ENCODE peak calls at places on chromosomes 2 and 18, in four cellular contexts. G, U, Y and Z are unnamed samples.

GRCh38 chr2:168157926-168158325 is 89.5 kb downstream of the STK39 start:
- DNase-seq in G (no peak), U (no peak), Y (no peak), Z (no peak)

GRCh38 chr2:202031261-202031986 is 2.2 kb upstream of the FZD7 start:
- DNase-seq in G (no peak), Y (no peak), U (no peak), Z (no peak)

GRCh38 chr18:47930086-47930843 is at the start of gene SMAD2:
- DNase-seq in Y (peak; percentile 92), G (peak; percentile 97), U (peak; percentile 35), Z (peak; percentile 77)

GRCh38 chr2:15092691-15093090 is 460.2 kb downstream of the LRATD1 start:
- DNase-seq in Y (no peak), G (no peak), U (peak; percentile 64), Z (no peak)

GRCh38 chr2:84807063-84807485 is 73.8 kb downstream of the TRABD2A start:
- DNase-seq in U (peak; percentile 100), G (no peak), Y (no peak), Z (no peak)

GRCh38 chr2:28683100-28683706 is 68.4 kb upstream of the PPP1CB start:
- DNase-seq in G (peak; percentile 90), Y (peak; percentile 40), U (peak; percentile 86), Z (peak; percentile 48)

GRCh38 chr2:174662459-174662858 is 64.9 kb upstream of the WIPF1 start:
- DNase-seq in Y (no peak), U (peak; percentile 90), G (no peak), Z (no peak)

GRCh38 chr2:188291142-188291616 is 495 bp upstream of the GULP1 start:
- DNase-seq in Y (no peak), U (peak; percentile 41), G (peak; percentile 66), Z (no peak)

GRCh38 chr2:26299488-26300092 is 46.4 kb upstream of the SELENOI start:
- DNase-seq in Y (no peak), U (peak; percentile 68), G (peak; percentile 87), Z (peak; percentile 58)

GRCh38 chr2:241029599-241030332 is 31.3 kb downstream of the SNED1 start:
- DNase-seq in Y (no peak), U (no peak), G (no peak), Z (no peak)

GRCh38 chr2:164014068-164014577 is 278.3 kb upstream of the FIGN start:
- DNase-seq in U (no peak), Y (no peak), G (no peak), Z (no peak)

GRCh38 chr2:65686928-65687521 is 254.6 kb upstream of the SPRED2 start:
- DNase-seq in U (no peak), G (peak; percentile 22), Y (no peak), Z (no peak)

GRCh38 chr2:26599387-26599786 is 41.8 kb downstream of the CIB4 start:
- DNase-seq in Y (no peak), U (no peak), G (no peak), Z (no peak)

GRCh38 chr2:240428245-240428644 is 7.2 kb upstream of the GPC1 start:
- DNase-seq in Y (no peak), G (no peak), U (no peak), Z (no peak)

GRCh38 chr18:51865538-51865937 is 474.5 kb upstream of the DCC start:
- DNase-seq in Y (no peak), G (no peak), U (no peak), Z (no peak)

GRCh38 chr2:73385486-73386341 is at the start of gene ALMS1:
- DNase-seq in U (peak; percentile 85), G (peak; percentile 95), Y (peak; percentile 94), Z (peak; percentile 88)

DNA sequence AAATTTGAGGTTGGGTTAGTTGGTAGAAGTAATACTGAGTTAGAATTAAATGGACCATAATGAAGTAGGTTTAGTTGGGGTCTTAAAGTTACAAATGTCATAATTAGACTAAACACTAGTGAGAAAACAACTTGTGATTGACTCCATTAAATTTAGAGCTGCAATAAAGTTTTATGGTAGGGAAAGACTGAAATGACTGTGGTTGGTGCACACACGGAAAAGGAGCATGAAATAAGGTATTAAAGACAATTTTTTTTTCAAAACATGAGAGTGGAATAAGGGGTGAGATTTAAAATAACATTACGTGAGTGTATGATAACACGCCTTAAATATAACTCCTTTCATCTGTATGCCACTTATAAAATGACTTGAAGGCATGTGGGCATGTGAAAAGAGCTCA is 1.5 kb downstream of the FRZB start:
- DNase-seq in G (no peak), Y (no peak), U (no peak), Z (no peak)
- H3K56ac ChIP-seq in G (no peak overlapping the region), Y (no peak overlapping the region), U (no peak overlapping the region), Z (no peak overlapping the region)

GRCh38 chr2:21467280-21467818 is 343.6 kb downstream of the TDRD15 start:
- DNase-seq in U (no peak), Y (no peak), G (no peak), Z (no peak)

GRCh38 chr2:21467910-21468309 is 344.1 kb downstream of the TDRD15 start:
- DNase-seq in U (peak; percentile 58), G (peak; percentile 55), Y (no peak), Z (no peak)

GRCh38 chr2:21468609-21469008 is 344.8 kb downstream of the TDRD15 start:
- DNase-seq in U (no peak), G (no peak), Y (no peak), Z (no peak)

GRCh38 chr2:21469158-21469557 is 345.4 kb downstream of the TDRD15 start:
- DNase-seq in U (no peak), Y (no peak), G (no peak), Z (no peak)

GRCh38 chr2:21469564-21469963 is 345.8 kb downstream of the TDRD15 start:
- DNase-seq in G (no peak), U (no peak), Y (no peak), Z (no peak)
- H3K56ac ChIP-seq in G (no peak overlapping the region), U (no peak overlapping the region), Y (no peak overlapping the region), Z (no peak overlapping the region)

GRCh38 chr18:45821667-45822066 is 3.8 kb upstream of the SIGLEC15 start:
- DNase-seq in G (no peak), U (no peak), Y (no peak), Z (no peak)
- H3K56ac ChIP-seq in G (no peak overlapping the region), U (no peak overlapping the region), Y (no peak overlapping the region), Z (no peak overlapping the region)

GRCh38 chr2:120560330-120560729 is 175.3 kb upstream of the GLI2 start:
- DNase-seq in Y (no peak), G (no peak), U (no peak), Z (no peak)

GRCh38 chr2:120563616-120564015 is 172.1 kb upstream of the GLI2 start:
- DNase-seq in Y (no peak), G (no peak), U (no peak), Z (no peak)

GRCh38 chr2:120564213-120565094 is 171.2 kb upstream of the GLI2 start:
- DNase-seq in Y (peak; percentile 65), G (peak; percentile 19), U (no peak), Z (no peak)

GRCh38 chr2:120561393-120562035 is 174.2 kb upstream of the GLI2 start:
- DNase-seq in U (no peak), Y (no peak), G (no peak), Z (no peak)

DNA sequence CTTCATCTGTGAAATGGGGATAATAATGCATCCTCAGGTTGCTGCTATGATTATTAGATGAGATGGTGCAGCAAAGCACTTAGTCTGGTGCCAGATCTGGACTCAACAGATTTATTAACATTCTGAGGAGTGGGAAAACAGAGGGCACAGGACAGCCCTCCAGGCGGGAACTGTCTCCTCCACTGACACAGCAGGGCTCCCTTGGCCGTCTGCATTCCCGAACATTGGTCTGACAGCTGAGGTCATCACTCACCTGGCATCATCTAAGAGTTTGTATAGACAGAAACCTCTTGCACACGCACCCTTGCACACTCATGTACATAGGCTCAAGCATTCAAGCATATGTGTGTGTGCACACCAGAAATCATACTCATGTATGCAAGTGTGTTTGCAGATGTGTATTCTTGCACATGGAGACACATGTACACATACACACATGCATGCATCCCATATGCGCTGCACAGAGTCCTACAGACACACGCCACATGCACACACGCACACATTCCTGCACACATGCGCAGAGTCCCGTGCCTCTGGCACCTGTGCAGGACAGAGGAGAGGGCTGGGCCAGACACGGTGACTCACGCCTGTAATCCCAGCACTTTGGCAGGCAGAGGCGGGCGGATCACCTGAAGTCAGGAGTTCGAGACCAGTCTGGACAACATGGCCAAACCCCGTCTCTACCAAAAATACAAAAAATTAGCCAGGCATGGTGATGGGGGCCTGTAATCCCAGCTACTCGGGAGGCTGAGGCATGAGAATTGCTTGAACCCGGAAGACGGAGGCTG is 173.3 kb upstream of the GLI2 start:
- DNase-seq in Y (no peak), U (no peak), G (no peak), Z (no peak)
- H3K56ac ChIP-seq in Y (no peak overlapping the region), U (no peak overlapping the region), G (no peak overlapping the region), Z (no peak overlapping the region)

DNA sequence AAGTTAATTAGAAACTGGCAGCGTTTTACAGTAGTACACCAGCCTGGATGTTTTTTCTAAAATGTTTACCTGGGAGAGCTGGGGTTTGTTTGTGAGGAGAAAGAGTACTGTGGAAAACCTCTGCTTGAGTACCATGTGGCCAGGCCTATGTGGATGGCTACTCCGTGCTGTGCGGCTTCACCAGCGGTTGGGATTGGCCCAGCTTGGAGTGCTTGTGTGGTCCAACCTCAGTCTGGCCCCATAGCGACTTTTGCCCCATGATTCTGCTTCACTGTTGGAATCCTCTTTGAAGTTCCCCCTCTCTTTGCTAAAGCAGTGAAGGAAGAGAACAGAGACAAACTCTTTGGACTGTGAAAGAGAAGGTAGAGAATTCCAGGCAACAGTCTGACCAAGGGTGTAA is 15.9 kb downstream of the CD8A start:
- DNase-seq in Y (no peak), G (no peak), U (no peak), Z (no peak)
- H3K56ac ChIP-seq in Y (no peak overlapping the region), G (no peak overlapping the region), U (no peak overlapping the region), Z (no peak overlapping the region)

GRCh38 chr18:3823073-3823472 is 373.1 kb downstream of the TGIF1 start:
- DNase-seq in G (no peak), Y (no peak), U (no peak), Z (no peak)

GRCh38 chr18:3819933-3820332 is 370.0 kb downstream of the TGIF1 start:
- DNase-seq in U (no peak), G (no peak), Y (no peak), Z (no peak)

GRCh38 chr18:3826021-3826420 is 376.0 kb downstream of the TGIF1 start:
- DNase-seq in G (no peak), Y (no peak), U (no peak), Z (no peak)

GRCh38 chr18:3824101-3824500 is 374.1 kb downstream of the TGIF1 start:
- DNase-seq in Y (no peak), G (no peak), U (no peak), Z (no peak)

DNA sequence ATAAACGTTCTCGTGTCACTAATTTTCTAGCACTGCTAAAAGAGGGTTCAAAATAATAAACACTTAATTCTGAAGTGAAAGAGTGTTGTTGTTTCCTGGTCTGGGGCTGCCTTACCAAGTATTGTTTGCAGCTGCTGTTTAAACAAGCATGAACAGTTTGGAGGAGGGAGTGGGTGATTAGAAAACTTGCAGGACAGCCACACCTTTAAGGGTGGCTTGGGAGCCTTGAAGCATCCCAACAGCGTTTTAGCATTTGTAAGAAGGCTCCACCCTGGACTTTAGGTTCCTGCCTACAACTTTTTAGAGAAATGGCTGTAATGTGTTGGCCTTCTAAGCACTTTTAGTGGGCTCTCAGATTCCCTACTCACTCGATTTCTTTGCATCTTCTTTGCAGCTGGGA is 371.6 kb downstream of the TGIF1 start:
- DNase-seq in G (no peak), Y (no peak), U (no peak), Z (no peak)
- H3K56ac ChIP-seq in G (no peak overlapping the region), Y (no peak overlapping the region), U (no peak overlapping the region), Z (no peak overlapping the region)